ENCODE peak calls at places on chromosomes 3 and 15, in four cellular contexts. One of them, this sample, is unnamed.

GRCh38 chr3:144312702-144313101 is 341.1 kb downstream of the DIPK2A start:
- DNase-seq in K562: no peak
- DNase-seq in HepG2: no peak
- DNase-seq in WTC11: no peak
- DNase-seq in this sample: no peak

GRCh38 chr15:64009798-64010241 is 36.5 kb downstream of the DAPK2 start:
- DNase-seq in HepG2: no peak
- DNase-seq in WTC11: no peak
- DNase-seq in K562: no peak
- DNase-seq in this sample: no peak

GRCh38 chr3:95721938-95722337 is 1092.5 kb upstream of the EPHA6 start:
- DNase-seq in K562: no peak
- DNase-seq in WTC11: no peak
- DNase-seq in HepG2: no peak
- DNase-seq in this sample: no peak

GRCh38 chr3:133463441-133463860 is 63.6 kb downstream of the BFSP2 start:
- DNase-seq in WTC11: no peak
- DNase-seq in K562: no peak
- DNase-seq in HepG2: no peak
- DNase-seq in this sample: no peak

GRCh38 chr3:58206406-58207011 is 4.3 kb downstream of the DNASE1L3 start:
- DNase-seq in WTC11: no peak
- DNase-seq in K562: peak
- DNase-seq in HepG2: peak
- DNase-seq in this sample: no peak

GRCh38 chr3:193716155-193716554 is 123.1 kb downstream of the OPA1 start:
- DNase-seq in WTC11: no peak
- DNase-seq in HepG2: no peak
- DNase-seq in K562: no peak
- DNase-seq in this sample: no peak

GRCh38 chr3:65984975-65985374 is 53.7 kb downstream of the MAGI1 start:
- DNase-seq in WTC11: no peak
- DNase-seq in K562: no peak
- DNase-seq in HepG2: no peak
- DNase-seq in this sample: no peak

GRCh38 chr3:72776-73175 is 123.8 kb upstream of the CHL1 start:
- DNase-seq in K562: no peak
- DNase-seq in WTC11: no peak
- DNase-seq in HepG2: no peak
- DNase-seq in this sample: no peak

GRCh38 chr3:143979813-143980212 is 8.2 kb downstream of the DIPK2A start:
- DNase-seq in WTC11: no peak
- DNase-seq in K562: no peak
- DNase-seq in HepG2: no peak
- DNase-seq in this sample: no peak

GRCh38 chr15:51103330-51103729 is 8.6 kb upstream of the TNFAIP8L3 start:
- DNase-seq in K562: no peak
- DNase-seq in WTC11: no peak
- DNase-seq in HepG2: no peak
- DNase-seq in this sample: no peak

GRCh38 chr15:36951747-36952247 is 148.6 kb downstream of the MEIS2 start:
- DNase-seq in WTC11: no peak
- DNase-seq in HepG2: no peak
- DNase-seq in K562: peak
- DNase-seq in this sample: no peak

GRCh38 chr3:141625506-141625905 is 112.6 kb upstream of the RNF7 start:
- DNase-seq in HepG2: no peak
- DNase-seq in WTC11: no peak
- DNase-seq in K562: no peak
- DNase-seq in this sample: no peak

GRCh38 chr3:190585771-190586630 is 72.1 kb downstream of the IL1RAP start:
- DNase-seq in K562: peak
- DNase-seq in HepG2: peak
- DNase-seq in WTC11: no peak
- DNase-seq in this sample: peak

GRCh38 chr3:36496734-36497133 is 116.4 kb downstream of the STAC start:
- DNase-seq in WTC11: no peak
- DNase-seq in HepG2: no peak
- DNase-seq in K562: no peak
- DNase-seq in this sample: no peak

GRCh38 chr3:94024385-94024784 is 4.0 kb downstream of the STX19 start:
- DNase-seq in K562: no peak
- DNase-seq in WTC11: no peak
- DNase-seq in HepG2: no peak
- DNase-seq in this sample: no peak

GRCh38 chr3:187044206-187044605 is 95.1 kb downstream of the RPL39L start:
- DNase-seq in K562: no peak
- DNase-seq in WTC11: no peak
- DNase-seq in HepG2: no peak
- DNase-seq in this sample: no peak

GRCh38 chr15:29032776-29033175 is 147.0 kb downstream of the APBA2 start:
- DNase-seq in WTC11: no peak
- DNase-seq in HepG2: no peak
- DNase-seq in K562: no peak
- DNase-seq in this sample: no peak

GRCh38 chr3:149080011-149080698 is 6.2 kb downstream of the HLTF start:
- DNase-seq in WTC11: no peak
- DNase-seq in HepG2: no peak
- DNase-seq in K562: peak
- DNase-seq in this sample: no peak

GRCh38 chr3:57484563-57484962 is 59.6 kb downstream of the DNAH12 start:
- DNase-seq in WTC11: no peak
- DNase-seq in HepG2: no peak
- DNase-seq in K562: no peak
- DNase-seq in this sample: no peak

GRCh38 chr3:191352014-191352413 is 21.7 kb upstream of the UTS2B start:
- DNase-seq in HepG2: no peak
- DNase-seq in K562: no peak
- DNase-seq in WTC11: no peak
- DNase-seq in this sample: no peak

GRCh38 chr15:60933914-60934885 is 294.9 kb downstream of the RORA start:
- DNase-seq in HepG2: no peak
- DNase-seq in WTC11: no peak
- DNase-seq in K562: no peak
- DNase-seq in this sample: no peak

GRCh38 chr3:133152056-133152455 is 113.9 kb downstream of the TMEM108 start:
- DNase-seq in HepG2: no peak
- DNase-seq in WTC11: no peak
- DNase-seq in K562: no peak
- DNase-seq in this sample: no peak

GRCh38 chr15:35038655-35039534 is 46.2 kb downstream of the NANOGP8 start:
- DNase-seq in WTC11: no peak
- DNase-seq in K562: no peak
- DNase-seq in HepG2: no peak
- DNase-seq in this sample: no peak

GRCh38 chr3:116078561-116078960 is 366.7 kb downstream of the LSAMP start:
- DNase-seq in WTC11: no peak
- DNase-seq in HepG2: no peak
- DNase-seq in K562: no peak
- DNase-seq in this sample: no peak

GRCh38 chr15:91426412-91426811 is 326.4 kb downstream of the SV2B start:
- DNase-seq in K562: no peak
- DNase-seq in HepG2: no peak
- DNase-seq in WTC11: no peak
- DNase-seq in this sample: no peak

GRCh38 chr15:39444729-39445470 is 136.0 kb upstream of the THBS1 start:
- DNase-seq in K562: no peak
- DNase-seq in WTC11: no peak
- DNase-seq in HepG2: no peak
- DNase-seq in this sample: no peak

GRCh38 chr15:62894322-62895085 is 148.0 kb upstream of the TPM1 start:
- DNase-seq in WTC11: no peak
- DNase-seq in HepG2: no peak
- DNase-seq in K562: no peak
- DNase-seq in this sample: no peak

GRCh38 chr3:152197937-152198336 is 70.8 kb upstream of the MBNL1 start:
- DNase-seq in WTC11: no peak
- DNase-seq in HepG2: no peak
- DNase-seq in K562: peak
- DNase-seq in this sample: no peak

GRCh38 chr15:46577767-46578166 is 942.9 kb downstream of the SQOR start:
- DNase-seq in HepG2: no peak
- DNase-seq in K562: no peak
- DNase-seq in WTC11: no peak
- DNase-seq in this sample: no peak

GRCh38 chr15:42148808-42149492 is 7.5 kb downstream of the PLA2G4F start:
- DNase-seq in HepG2: no peak
- DNase-seq in WTC11: no peak
- DNase-seq in K562: peak
- DNase-seq in this sample: no peak

GRCh38 chr3:48367201-48367600 is 4.8 kb upstream of the FBXW12 start:
- DNase-seq in WTC11: no peak
- DNase-seq in K562: peak
- DNase-seq in HepG2: no peak
- DNase-seq in this sample: no peak

GRCh38 chr3:175535351-175535750 is 676.2 kb downstream of the NAALADL2 start:
- DNase-seq in WTC11: no peak
- DNase-seq in K562: no peak
- DNase-seq in HepG2: no peak
- DNase-seq in this sample: no peak

GRCh38 chr3:190345027-190345821 is 23.0 kb upstream of the CLDN1 start:
- DNase-seq in K562: no peak
- DNase-seq in HepG2: peak
- DNase-seq in WTC11: no peak
- DNase-seq in this sample: no peak

GRCh38 chr15:51884517-51885236 is 55.2 kb downstream of the TMOD3 start:
- DNase-seq in WTC11: no peak
- DNase-seq in HepG2: no peak
- DNase-seq in K562: no peak
- DNase-seq in this sample: no peak

DNA sequence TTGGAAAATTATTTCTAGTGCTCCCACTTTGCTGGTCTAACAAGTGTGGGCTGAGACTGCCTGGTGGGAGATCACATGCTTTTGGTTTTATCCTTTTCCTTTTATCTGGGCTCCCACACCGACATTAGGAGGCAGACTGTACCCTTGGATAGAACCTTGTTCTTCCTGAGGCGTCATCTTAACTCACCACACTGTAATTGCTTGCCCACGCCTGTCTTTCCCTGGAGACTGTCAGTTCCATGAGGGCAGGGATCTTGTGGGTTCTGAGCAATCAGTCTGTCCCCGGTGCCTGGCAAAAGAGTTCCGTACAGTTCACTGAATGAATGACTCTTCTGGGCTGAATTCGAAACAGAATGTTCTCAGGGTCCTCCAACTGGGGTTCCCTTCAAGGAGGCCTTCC is 124.6 kb upstream of the ABHD17C start:
- DNase-seq in HepG2: no peak
- DNase-seq in WTC11: no peak
- DNase-seq in K562: no peak
- DNase-seq in this sample: no peak
- TF ChIP-seq ELF4 in HepG2: no peak
- TF ChIP-seq ELF4 in WTC11: no peak
- TF ChIP-seq ELF4 in K562: no peak
- TF ChIP-seq ELF4 in this sample: no peak

GRCh38 chr3:120171134-120171863 is 77.1 kb upstream of the GSK3B start:
- DNase-seq in HepG2: no peak
- DNase-seq in K562: no peak
- DNase-seq in WTC11: no peak
- DNase-seq in this sample: no peak
- TF ChIP-seq ELF4 in HepG2: no peak
- TF ChIP-seq ELF4 in K562: no peak
- TF ChIP-seq ELF4 in WTC11: no peak
- TF ChIP-seq ELF4 in this sample: no peak

DNA sequence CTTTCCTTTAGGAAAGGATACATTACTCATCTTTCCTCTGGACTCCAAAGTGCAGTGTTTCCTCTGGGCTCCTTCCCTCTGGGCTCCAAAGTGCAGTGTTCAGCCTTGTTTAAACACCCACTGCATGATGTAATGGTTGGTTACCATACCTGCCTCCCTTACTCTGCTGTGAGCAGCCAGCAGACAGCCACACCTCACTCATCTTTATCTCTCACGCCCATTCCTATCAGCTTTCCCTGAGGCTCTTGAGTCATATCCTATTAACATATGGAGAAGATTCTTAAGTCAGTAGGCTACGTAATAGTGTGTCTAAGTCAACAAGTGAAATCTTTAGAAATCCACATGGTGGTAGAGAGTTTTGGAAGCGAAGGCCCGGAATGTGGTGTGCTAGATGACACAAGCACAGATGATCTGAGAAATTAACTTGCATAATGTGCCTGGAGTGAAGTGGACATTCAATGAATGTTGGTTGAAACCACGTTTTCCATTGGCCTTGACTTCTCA is 97.2 kb upstream of the CTNNB1 start:
- DNase-seq in WTC11: no peak
- DNase-seq in K562: peak
- DNase-seq in HepG2: peak
- DNase-seq in this sample: no peak
- TF ChIP-seq ELF4 in WTC11: no peak
- TF ChIP-seq ELF4 in K562: no peak
- TF ChIP-seq ELF4 in HepG2: no peak
- TF ChIP-seq ELF4 in this sample: no peak

GRCh38 chr3:123467051-123467450 is 18.2 kb upstream of the ADCY5 start:
- DNase-seq in K562: no peak
- DNase-seq in WTC11: no peak
- DNase-seq in HepG2: no peak
- DNase-seq in this sample: no peak
- TF ChIP-seq ELF4 in K562: no peak
- TF ChIP-seq ELF4 in WTC11: no peak
- TF ChIP-seq ELF4 in HepG2: no peak
- TF ChIP-seq ELF4 in this sample: no peak

This sample was measured in HEK293T.